ENCODE peak calls at places on chromosomes 1 and 21, in five cellular contexts. One of them, this sample, is unnamed.

GRCh38 chr1:115184260-115184950 is 95.1 kb upstream of the TSPAN2 start:
- DNase-seq in uterus: no peak
- DNase-seq in body of pancreas: no peak
- DNase-seq in IMR-90: no peak
- DNase-seq in suprapubic skin: no peak
- DNase-seq in this sample: no peak

GRCh38 chr1:214249651-214250050 is 31.3 kb upstream of the SMYD2 start:
- DNase-seq in uterus: no peak
- DNase-seq in body of pancreas: no peak
- DNase-seq in IMR-90: no peak
- DNase-seq in suprapubic skin: no peak
- DNase-seq in this sample: no peak

GRCh38 chr1:40389871-40390560 is 16.5 kb downstream of the SMAP2 start:
- DNase-seq in uterus: no peak
- DNase-seq in body of pancreas: no peak
- DNase-seq in IMR-90: peak; percentile 93
- DNase-seq in suprapubic skin: no peak
- DNase-seq in this sample: no peak

GRCh38 chr1:228343211-228343661 is 63.4 kb downstream of the TRIM11 start:
- DNase-seq in uterus: peak; percentile 10
- DNase-seq in body of pancreas: peak; percentile 2
- DNase-seq in IMR-90: no peak
- DNase-seq in suprapubic skin: no peak
- DNase-seq in this sample: no peak

GRCh38 chr21:17491716-17492414 is 21.0 kb upstream of the CXADR start:
- DNase-seq in uterus: peak; percentile 28
- DNase-seq in body of pancreas: no peak
- DNase-seq in IMR-90: peak; percentile 99
- DNase-seq in suprapubic skin: no peak
- DNase-seq in this sample: peak; percentile 56

GRCh38 chr1:39732730-39733129 is 6.0 kb upstream of the PPIE start:
- DNase-seq in uterus: no peak
- DNase-seq in body of pancreas: peak; percentile 44
- DNase-seq in IMR-90: peak; percentile 12
- DNase-seq in suprapubic skin: no peak
- DNase-seq in this sample: no peak

GRCh38 chr1:36735436-36735835 is 252.7 kb upstream of the CSF3R start:
- DNase-seq in uterus: no peak
- DNase-seq in body of pancreas: no peak
- DNase-seq in IMR-90: no peak
- DNase-seq in suprapubic skin: no peak
- DNase-seq in this sample: no peak

GRCh38 chr1:229617351-229618100 is 8.4 kb downstream of the TAF5L start:
- DNase-seq in uterus: no peak
- DNase-seq in body of pancreas: no peak
- DNase-seq in IMR-90: no peak
- DNase-seq in suprapubic skin: no peak
- DNase-seq in this sample: no peak

GRCh38 chr1:212858055-212858460 is at the start of gene FLVCR1:
- DNase-seq in uterus: peak; percentile 95
- DNase-seq in body of pancreas: peak; percentile 98
- DNase-seq in IMR-90: peak; percentile 94
- DNase-seq in suprapubic skin: peak; percentile 98
- DNase-seq in this sample: peak; percentile 98

GRCh38 chr1:110255388-110255787 is 45.3 kb downstream of the KCNC4 start:
- DNase-seq in uterus: no peak
- DNase-seq in body of pancreas: peak; percentile 22
- DNase-seq in IMR-90: no peak
- DNase-seq in suprapubic skin: no peak
- DNase-seq in this sample: no peak

GRCh38 chr1:160987359-160988062 is 32.9 kb upstream of the ITLN2 start:
- DNase-seq in uterus: no peak
- DNase-seq in body of pancreas: no peak
- DNase-seq in IMR-90: no peak
- DNase-seq in suprapubic skin: no peak
- DNase-seq in this sample: no peak

GRCh38 chr21:46298083-46298412 is 11.9 kb downstream of the YBEY start:
- DNase-seq in uterus: no peak
- DNase-seq in body of pancreas: no peak
- DNase-seq in IMR-90: no peak
- DNase-seq in suprapubic skin: no peak
- DNase-seq in this sample: no peak

GRCh38 chr1:225962440-225962975 is 21.5 kb upstream of the LEFTY2 start:
- DNase-seq in uterus: no peak
- DNase-seq in body of pancreas: peak; percentile 83
- DNase-seq in IMR-90: no peak
- DNase-seq in suprapubic skin: no peak
- DNase-seq in this sample: no peak

GRCh38 chr1:237045278-237046016 is 3.5 kb downstream of the RYR2 start:
- DNase-seq in uterus: no peak
- DNase-seq in body of pancreas: no peak
- DNase-seq in IMR-90: no peak
- DNase-seq in suprapubic skin: no peak
- DNase-seq in this sample: no peak

GRCh38 chr1:115056395-115056798 is 26.8 kb downstream of the TSHB start:
- DNase-seq in uterus: peak; percentile 45
- DNase-seq in body of pancreas: no peak
- DNase-seq in IMR-90: peak; percentile 59
- DNase-seq in suprapubic skin: no peak
- DNase-seq in this sample: no peak

GRCh38 chr1:112673589-112674439 is 645 bp upstream of the MOV10 start:
- DNase-seq in uterus: no peak
- DNase-seq in body of pancreas: peak; percentile 59
- DNase-seq in IMR-90: peak; percentile 71
- DNase-seq in suprapubic skin: no peak
- DNase-seq in this sample: no peak

GRCh38 chr1:66371233-66372005 is 162.5 kb upstream of the SGIP1 start:
- DNase-seq in uterus: no peak
- DNase-seq in body of pancreas: no peak
- DNase-seq in IMR-90: peak; percentile 85
- DNase-seq in suprapubic skin: no peak
- DNase-seq in this sample: peak; percentile 10

GRCh38 chr1:23747947-23748346 is 4.7 kb downstream of the ELOA start:
- DNase-seq in uterus: no peak
- DNase-seq in body of pancreas: no peak
- DNase-seq in IMR-90: no peak
- DNase-seq in suprapubic skin: no peak
- DNase-seq in this sample: no peak

GRCh38 chr1:111736548-111737215 is 2.5 kb downstream of the INKA2 start:
- DNase-seq in uterus: no peak
- DNase-seq in body of pancreas: no peak
- DNase-seq in IMR-90: peak; percentile 45
- DNase-seq in suprapubic skin: no peak
- DNase-seq in this sample: no peak

GRCh38 chr1:93960641-93961147 is 51.5 kb upstream of the GCLM start:
- DNase-seq in uterus: no peak
- DNase-seq in body of pancreas: no peak
- DNase-seq in IMR-90: peak; percentile 12
- DNase-seq in suprapubic skin: no peak
- DNase-seq in this sample: no peak

GRCh38 chr1:170586321-170586855 is 54.4 kb downstream of the GORAB start:
- DNase-seq in uterus: peak; percentile 72
- DNase-seq in body of pancreas: peak; percentile 14
- DNase-seq in IMR-90: no peak
- DNase-seq in suprapubic skin: peak; percentile 72
- DNase-seq in this sample: no peak

DNA sequence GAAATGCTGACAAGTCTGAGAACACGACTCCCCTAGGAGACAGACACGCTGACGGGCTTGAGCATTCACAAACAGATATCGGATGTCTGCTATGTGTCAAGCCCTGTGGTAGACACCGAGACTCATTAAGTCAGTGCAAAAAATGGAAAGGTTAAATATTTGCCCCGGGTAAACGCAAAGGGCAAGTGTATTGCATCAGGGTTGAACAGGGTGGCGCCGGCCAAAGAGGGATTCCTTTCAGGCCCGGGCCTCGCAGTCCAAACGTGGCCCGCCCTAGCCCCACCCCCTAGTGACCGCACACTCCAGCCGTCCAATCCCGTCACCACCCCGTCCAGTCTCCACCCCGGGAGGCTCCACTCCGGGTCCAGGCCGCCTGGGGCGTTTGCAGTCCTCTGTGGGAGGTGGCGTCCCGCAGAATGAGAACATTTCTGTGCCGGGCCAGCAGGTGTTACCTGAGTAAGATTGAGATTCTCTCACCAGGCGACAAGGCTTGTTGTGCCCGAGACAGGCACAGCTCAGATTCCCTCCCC is 16.3 kb upstream of the TMEM9 start:
- DNase-seq in uterus: peak; percentile 94
- DNase-seq in body of pancreas: peak; percentile 98
- DNase-seq in IMR-90: peak; percentile 80
- DNase-seq in suprapubic skin: peak; percentile 97
- DNase-seq in this sample: peak; percentile 94
- TF ChIP-seq POLR2A in uterus: peak; percentile 84
- TF ChIP-seq POLR2A in body of pancreas: peak; percentile 99
- TF ChIP-seq POLR2A in IMR-90: peak; percentile 68
- TF ChIP-seq POLR2A in suprapubic skin: no peak
- TF ChIP-seq POLR2A in this sample: peak; percentile 48

GRCh38 chr1:116534014-116534739 is 36.6 kb downstream of the CD58 start:
- DNase-seq in uterus: no peak
- DNase-seq in body of pancreas: no peak
- DNase-seq in IMR-90: no peak
- DNase-seq in suprapubic skin: no peak
- DNase-seq in this sample: no peak
- TF ChIP-seq POLR2A in uterus: no peak
- TF ChIP-seq POLR2A in body of pancreas: no peak
- TF ChIP-seq POLR2A in IMR-90: no peak
- TF ChIP-seq POLR2A in suprapubic skin: no peak
- TF ChIP-seq POLR2A in this sample: no peak

DNA sequence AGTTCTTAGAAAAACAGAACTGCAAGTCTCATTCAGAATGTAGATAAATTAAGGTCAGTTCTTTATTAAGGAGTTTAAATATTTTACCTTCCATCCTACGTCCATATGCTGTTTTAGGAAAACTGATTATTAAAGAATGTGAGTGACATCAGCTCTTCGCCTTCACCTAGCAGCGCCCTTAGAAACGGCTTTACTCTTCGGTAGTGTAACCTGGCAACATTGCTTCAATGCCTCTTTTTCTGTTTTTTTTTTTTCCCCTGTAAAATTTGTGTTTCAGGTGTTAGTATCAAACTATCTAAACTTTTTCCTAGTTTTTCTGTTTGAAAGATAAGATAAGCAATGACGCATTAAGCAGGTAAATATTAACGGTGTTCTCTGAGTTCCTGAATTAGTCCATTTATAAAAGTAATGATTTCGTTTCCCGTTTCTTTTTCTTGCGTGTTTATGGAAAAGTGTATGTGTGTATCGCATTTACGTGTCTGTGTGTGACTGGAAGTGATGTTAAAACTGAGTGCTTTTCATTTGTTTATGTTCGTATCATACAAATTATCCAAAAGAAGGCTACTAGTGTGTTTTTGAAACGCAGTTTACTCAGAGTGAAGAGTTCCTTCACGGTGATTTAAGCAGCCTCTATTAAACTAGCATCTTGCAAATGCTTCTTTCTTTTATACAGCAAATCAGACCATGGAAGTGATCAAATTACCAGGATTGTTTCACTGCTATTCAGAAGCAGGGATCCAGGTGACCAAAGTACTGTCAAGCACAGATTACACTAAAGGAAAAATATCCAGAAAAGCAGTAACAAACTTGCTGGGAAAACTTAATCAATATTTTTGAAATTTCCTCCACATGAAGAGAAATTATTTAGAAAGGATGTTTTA is 139.0 kb downstream of the SDCCAG8 start:
- DNase-seq in uterus: no peak
- DNase-seq in body of pancreas: peak; percentile 51
- DNase-seq in IMR-90: no peak
- DNase-seq in suprapubic skin: no peak
- DNase-seq in this sample: no peak
- TF ChIP-seq POLR2A in uterus: no peak
- TF ChIP-seq POLR2A in body of pancreas: no peak
- TF ChIP-seq POLR2A in IMR-90: no peak
- TF ChIP-seq POLR2A in suprapubic skin: no peak
- TF ChIP-seq POLR2A in this sample: no peak

GRCh38 chr1:159854693-159855192 is 7.7 kb downstream of the VSIG8 start:
- DNase-seq in uterus: peak; percentile 84
- DNase-seq in body of pancreas: peak; percentile 90
- DNase-seq in IMR-90: peak; percentile 77
- DNase-seq in suprapubic skin: peak; percentile 87
- DNase-seq in this sample: peak; percentile 95
- TF ChIP-seq POLR2A in uterus: peak; percentile 71
- TF ChIP-seq POLR2A in body of pancreas: peak; percentile 86
- TF ChIP-seq POLR2A in IMR-90: peak; percentile 71
- TF ChIP-seq POLR2A in suprapubic skin: no peak
- TF ChIP-seq POLR2A in this sample: peak; percentile 77

GRCh38 chr1:28642847-28643635 is at the start of gene TAF12:
- DNase-seq in uterus: peak; percentile 94
- DNase-seq in body of pancreas: peak; percentile 94
- DNase-seq in IMR-90: peak; percentile 94
- DNase-seq in suprapubic skin: peak; percentile 90
- DNase-seq in this sample: peak; percentile 55
- TF ChIP-seq POLR2A in uterus: peak; percentile 91
- TF ChIP-seq POLR2A in body of pancreas: peak; percentile 99
- TF ChIP-seq POLR2A in IMR-90: peak; percentile 98
- TF ChIP-seq POLR2A in suprapubic skin: peak; percentile 90
- TF ChIP-seq POLR2A in this sample: peak; percentile 97

GRCh38 chr21:39651206-39651605 is 38.5 kb downstream of the B3GALT5 start:
- DNase-seq in uterus: no peak
- DNase-seq in body of pancreas: no peak
- DNase-seq in IMR-90: no peak
- DNase-seq in suprapubic skin: no peak
- DNase-seq in this sample: no peak
- TF ChIP-seq POLR2A in uterus: no peak
- TF ChIP-seq POLR2A in body of pancreas: no peak
- TF ChIP-seq POLR2A in IMR-90: no peak
- TF ChIP-seq POLR2A in suprapubic skin: no peak
- TF ChIP-seq POLR2A in this sample: no peak

DNA sequence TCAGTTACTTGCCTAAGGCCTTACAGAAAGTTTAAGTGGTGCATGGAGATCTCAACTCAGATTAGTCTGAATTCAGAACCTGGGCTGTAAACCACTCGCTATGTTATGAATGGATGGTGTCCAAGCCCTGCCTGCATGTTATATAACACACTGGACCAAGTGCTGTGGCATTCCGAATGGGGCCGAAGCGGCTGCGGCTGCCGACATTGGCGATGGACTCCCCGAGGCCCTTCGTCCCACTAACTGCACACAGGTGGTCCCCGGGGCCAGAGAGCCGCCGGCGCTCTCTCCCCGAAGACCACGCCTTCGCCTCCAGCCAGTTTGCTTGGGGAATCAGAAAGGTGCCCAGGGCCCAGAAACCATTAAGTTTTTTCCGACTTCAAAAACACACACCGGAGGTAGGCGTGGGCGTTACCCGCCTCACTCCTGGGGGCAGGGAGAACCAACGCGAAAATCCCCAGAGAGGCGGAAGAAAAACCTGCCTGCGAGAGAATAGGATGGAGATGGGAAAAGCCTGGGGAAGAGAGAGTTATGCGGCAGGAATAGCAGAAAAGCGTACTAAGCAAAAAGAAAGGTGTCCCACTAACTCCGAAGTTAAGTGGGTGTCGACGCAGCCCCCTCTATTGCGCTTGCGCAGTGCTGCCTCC is 561 bp upstream of the TENT5C start:
- DNase-seq in uterus: no peak
- DNase-seq in body of pancreas: peak; percentile 77
- DNase-seq in IMR-90: no peak
- DNase-seq in suprapubic skin: peak; percentile 73
- DNase-seq in this sample: no peak
- TF ChIP-seq POLR2A in uterus: peak; percentile 21
- TF ChIP-seq POLR2A in body of pancreas: peak; percentile 74
- TF ChIP-seq POLR2A in IMR-90: no peak
- TF ChIP-seq POLR2A in suprapubic skin: no peak
- TF ChIP-seq POLR2A in this sample: no peak

GRCh38 chr1:53592985-53593757 is 134.0 kb downstream of the DMRTB1 start:
- DNase-seq in uterus: no peak
- DNase-seq in body of pancreas: no peak
- DNase-seq in IMR-90: no peak
- DNase-seq in suprapubic skin: no peak
- DNase-seq in this sample: no peak
- TF ChIP-seq POLR2A in uterus: no peak
- TF ChIP-seq POLR2A in body of pancreas: no peak
- TF ChIP-seq POLR2A in IMR-90: no peak
- TF ChIP-seq POLR2A in suprapubic skin: no peak
- TF ChIP-seq POLR2A in this sample: no peak

This sample was measured in H54.